ENCODE peak calls at places on chromosomes 13 and 19, in four cellular contexts. W, P, X and Z are unnamed samples.

GRCh38 chr13:73018336-73018735 is 40.5 kb upstream of the KLF5 start:
- DNase-seq in W (no peak), P (no peak), X (no peak), Z (no peak)

GRCh38 chr13:42048625-42049453 is at the start of gene DGKH:
- DNase-seq in X (peak), P (no peak), W (no peak), Z (peak)

GRCh38 chr19:1465191-1466016 is 13.6 kb downstream of the C19orf25 start:
- DNase-seq in W (no peak), P (no peak), X (peak), Z (no peak)

GRCh38 chr19:17405250-17406038 is at the start of gene BST2:
- DNase-seq in X (peak), W (no peak), P (no peak), Z (peak)

GRCh38 chr19:33208371-33208770 is 14.2 kb downstream of the LRP3 start:
- DNase-seq in X (no peak), P (no peak), W (no peak), Z (no peak)

GRCh38 chr19:42528354-42529247 is at the start of gene CEACAM1:
- DNase-seq in P (peak), W (no peak), X (peak), Z (no peak)

GRCh38 chr19:46000497-46001246 is 5.4 kb downstream of the CCDC61 start:
- DNase-seq in X (peak), W (no peak), P (peak), Z (peak)

GRCh38 chr13:65112123-65113075 is 2117.7 kb downstream of the PCDH9 start:
- DNase-seq in W (no peak), X (no peak), P (no peak), Z (no peak)

GRCh38 chr19:6580313-6580712 is 10.6 kb downstream of the CD70 start:
- DNase-seq in X (no peak), W (no peak), P (no peak), Z (no peak)

GRCh38 chr19:6530385-6531162 is at the start of gene TNFSF9:
- DNase-seq in P (peak), W (peak), X (peak), Z (peak)

GRCh38 chr13:77042566-77043177 is 15.7 kb upstream of the FBXL3 start:
- DNase-seq in P (no peak), W (no peak), X (no peak), Z (no peak)

GRCh38 chr13:97712770-97713169 is 240.7 kb upstream of the IPO5 start:
- DNase-seq in X (no peak), P (no peak), W (no peak), Z (no peak)

GRCh38 chr19:17490411-17490810 is 20.1 kb downstream of the SLC27A1 start:
- DNase-seq in X (peak), W (no peak), P (no peak), Z (no peak)

GRCh38 chr19:4575978-4576933 is 16.8 kb upstream of the SEMA6B start:
- DNase-seq in P (peak), X (peak), W (no peak), Z (peak)

GRCh38 chr19:2507109-2507508 is 31.2 kb downstream of the GADD45B start:
- DNase-seq in X (peak), W (no peak), P (no peak), Z (no peak)

GRCh38 chr19:4969772-4970531 is 1.0 kb downstream of the KDM4B start:
- DNase-seq in P (no peak), X (peak), W (no peak), Z (no peak)

GRCh38 chr13:79628463-79628862 is 147.5 kb downstream of the NDFIP2 start:
- DNase-seq in W (no peak), X (no peak), P (no peak), Z (peak)

GRCh38 chr19:38900220-38900629 is 456 bp downstream of the NFKBIB start:
- DNase-seq in W (no peak), X (no peak), P (no peak), Z (no peak)

GRCh38 chr13:111095031-111095840 is 19.9 kb upstream of the ARHGEF7 start:
- DNase-seq in W (no peak), P (no peak), X (no peak), Z (no peak)

GRCh38 chr19:2552859-2553258 is 76.9 kb downstream of the GADD45B start:
- DNase-seq in P (no peak), X (peak), W (no peak), Z (no peak)

GRCh38 chr13:102267191-102267590 is 134.7 kb downstream of the FGF14 start:
- DNase-seq in X (no peak), W (no peak), P (no peak), Z (no peak)

GRCh38 chr13:38821753-38822551 is 135.1 kb downstream of the FREM2 start:
- DNase-seq in P (no peak), X (no peak), W (no peak), Z (no peak)

GRCh38 chr19:47210689-47211316 is 20.2 kb downstream of the BBC3 start:
- DNase-seq in X (peak), W (peak), P (no peak), Z (peak)

GRCh38 chr19:39038098-39038497 is 5.7 kb upstream of the FBXO27 start:
- DNase-seq in P (no peak), X (no peak), W (no peak), Z (peak)

GRCh38 chr19:10321417-10321797 is 5.6 kb upstream of the FDX2 start:
- DNase-seq in X (no peak), P (no peak), W (no peak), Z (no peak)

GRCh38 chr13:43357435-43358065 is 334.2 kb downstream of the DNAJC15 start:
- DNase-seq in P (no peak), X (no peak), W (no peak), Z (no peak)

GRCh38 chr13:46728777-46729176 is 68.2 kb downstream of the ESD start:
- DNase-seq in W (no peak), X (peak), P (no peak), Z (no peak)

GRCh38 chr19:2041686-2042484 is 9.2 kb downstream of the MKNK2 start:
- DNase-seq in P (peak), W (no peak), X (peak), Z (peak)

GRCh38 chr19:48613024-48613851 is 1.6 kb downstream of the FAM83E start:
- DNase-seq in W (no peak), X (no peak), P (no peak), Z (no peak)